ENCODE peak calls at places on chromosomes 4 and X, in six cellular contexts. X, T, S, C, Z and K are unnamed samples.

GRCh38 chr4:28427306-28428085 is 1566.9 kb downstream of the STIM2 start:
- DNase-seq in X (no peak), T (no peak), S (no peak), C (no peak), Z (no peak), K (no peak)

GRCh38 chrX:66046612-66047235 is 6.8 kb upstream of the VSIG4 start:
- DNase-seq in X (no peak), T (no peak), S (no peak), C (no peak), Z (no peak), K (no peak)

GRCh38 chrX:124344246-124344645 is 2.1 kb upstream of the SH2D1A start:
- DNase-seq in X (no peak), T (no peak), S (no peak), C (no peak), Z (no peak), K (no peak)

GRCh38 chr4:85113706-85114105 is 147.2 kb upstream of the WDFY3 start:
- DNase-seq in X (no peak), T (no peak), S (peak), C (no peak), Z (no peak), K (no peak)

GRCh38 chr4:30537462-30537861 is 182.7 kb upstream of the PCDH7 start:
- DNase-seq in X (no peak), T (no peak), S (peak), C (no peak), Z (peak), K (no peak)

GRCh38 chrX:20500949-20501348 is 234.2 kb upstream of the RPS6KA3 start:
- DNase-seq in X (no peak), T (no peak), S (no peak), C (no peak), Z (no peak), K (no peak)

GRCh38 chr4:180059216-180059881 is 2183.9 kb upstream of the TENM3 start:
- DNase-seq in X (no peak), T (peak), S (peak), C (peak), Z (no peak), K (peak)

GRCh38 chrX:135345328-135345645 is 36.0 kb downstream of the ETDC start:
- DNase-seq in X (peak), T (no peak), S (peak), C (peak), Z (peak), K (no peak)

GRCh38 chr4:151850751-151851150 is 89.9 kb upstream of the GATB start:
- DNase-seq in X (no peak), T (no peak), S (peak), C (no peak), Z (peak), K (no peak)

GRCh38 chr4:148030486-148030885 is 298.6 kb downstream of the ARHGAP10 start:
- DNase-seq in X (no peak), T (no peak), S (peak), C (no peak), Z (peak), K (no peak)

GRCh38 chr4:181168406-181168805 is 1074.8 kb upstream of the TENM3 start:
- DNase-seq in X (no peak), T (no peak), S (no peak), C (no peak), Z (no peak), K (no peak)

GRCh38 chr4:3294401-3295241 is 1.8 kb downstream of the RGS12 start:
- DNase-seq in X (no peak), T (peak), S (no peak), C (peak), Z (no peak), K (no peak)

GRCh38 chrX:134764202-134764785 is 106.0 kb upstream of the PLAC1 start:
- DNase-seq in X (no peak), T (no peak), S (peak), C (peak), Z (peak), K (no peak)

GRCh38 chrX:78673256-78673655 is 14.1 kb upstream of the RTL3 start:
- DNase-seq in X (no peak), T (no peak), S (no peak), C (no peak), Z (no peak), K (no peak)

GRCh38 chrX:22340022-22340616 is 67.4 kb downstream of the CBLL2 start:
- DNase-seq in X (no peak), T (no peak), S (peak), C (no peak), Z (no peak), K (no peak)

GRCh38 chr4:7806080-7806630 is 133.5 kb downstream of the AFAP1 start:
- DNase-seq in X (peak), T (peak), S (peak), C (peak), Z (peak), K (peak)

GRCh38 chr4:136036744-136037143 is 1495.5 kb downstream of the PCDH18 start:
- DNase-seq in X (no peak), T (no peak), S (peak), C (no peak), Z (no peak), K (no peak)

GRCh38 chrX:45769919-45770582 is 569.4 kb upstream of the DIPK2B start:
- DNase-seq in X (peak), T (no peak), S (peak), C (peak), Z (peak), K (peak)

GRCh38 chr4:67204441-67204840 is 340.9 kb downstream of the CENPC start:
- DNase-seq in X (no peak), T (no peak), S (peak), C (no peak), Z (no peak), K (no peak)

GRCh38 chr4:13445841-13446790 is 38.0 kb downstream of the RAB28 start:
- DNase-seq in X (no peak), T (peak), S (no peak), C (no peak), Z (no peak), K (no peak)

GRCh38 chr4:24980064-24980690 is 50.6 kb downstream of the LGI2 start:
- DNase-seq in X (peak), T (peak), S (peak), C (peak), Z (peak), K (peak)

GRCh38 chr4:1204286-1204827 is 32.0 kb upstream of the SPON2 start:
- DNase-seq in X (no peak), T (no peak), S (no peak), C (peak), Z (no peak), K (no peak)

GRCh38 chr4:123896446-123897071 is 500.0 kb downstream of the SPRY1 start:
- DNase-seq in X (no peak), T (no peak), S (no peak), C (no peak), Z (peak), K (no peak)

GRCh38 chrX:19616959-19617358 is 101.7 kb upstream of the MAP3K15 start:
- DNase-seq in X (no peak), T (no peak), S (no peak), C (no peak), Z (peak), K (no peak)

GRCh38 chrX:153469811-153470410 is 465 bp downstream of the HAUS7 start:
- DNase-seq in X (no peak), T (no peak), S (peak), C (peak), Z (peak), K (peak)

GRCh38 chr4:69823481-69824186 is 36.3 kb downstream of the SULT1E1 start:
- DNase-seq in X (peak), T (peak), S (peak), C (no peak), Z (peak), K (no peak)

DNA sequence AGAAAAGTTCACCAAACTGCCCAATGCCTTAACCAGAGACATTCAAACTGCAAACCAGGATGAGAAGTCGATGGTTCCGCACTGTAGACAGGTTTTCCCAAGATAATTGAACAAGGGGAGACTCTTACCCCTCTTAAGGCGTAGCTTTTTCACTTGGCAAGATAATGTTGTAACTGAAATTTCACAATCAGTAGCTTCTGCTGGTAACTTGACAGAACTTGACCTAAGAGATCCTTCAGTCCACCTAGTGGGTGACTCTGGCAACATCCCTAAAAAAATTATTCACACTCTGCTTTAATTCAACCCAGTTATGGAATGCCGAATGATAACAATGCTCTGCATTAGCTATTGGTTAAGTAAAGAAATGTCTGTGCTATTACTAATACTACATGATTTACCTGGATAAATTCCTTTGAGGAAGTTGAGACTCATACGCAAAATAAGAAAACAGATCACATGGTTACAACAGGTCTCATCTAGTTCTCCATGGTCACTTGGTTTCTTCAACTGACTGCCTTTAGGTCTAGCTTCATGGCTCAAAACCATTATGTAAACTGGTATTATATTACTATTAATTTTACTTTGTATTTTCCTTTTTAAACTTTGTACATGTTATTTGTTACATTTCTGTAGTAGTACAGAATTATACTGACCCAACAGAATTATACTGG is 9.1 kb downstream of the ELF2 start:
- DNase-seq in X (no peak), T (no peak), S (peak), C (peak), Z (peak), K (no peak)
- TF ChIP-seq CTCF in X (peak), T (peak), S (peak), C (peak), Z (peak), K (peak)

GRCh38 chr4:17347445-17347844 is 164.4 kb downstream of the QDPR start:
- DNase-seq in X (no peak), T (peak), S (peak), C (peak), Z (peak), K (peak)
- TF ChIP-seq CTCF in X (peak), T (peak), S (peak), C (peak), Z (peak), K (peak)

GRCh38 chrX:36007207-36007606 is 87.7 kb downstream of the CFAP47 start:
- DNase-seq in X (no peak), T (no peak), S (no peak), C (no peak), Z (no peak), K (no peak)
- TF ChIP-seq CTCF in X (no peak), T (no peak), S (no peak), C (no peak), Z (no peak), K (no peak)

GRCh38 chr4:80336582-80336981 is 1.1 kb downstream of the CFAP299 start:
- DNase-seq in X (no peak), T (peak), S (peak), C (peak), Z (peak), K (no peak)
- TF ChIP-seq CTCF in X (no peak), T (peak), S (peak), C (peak), Z (peak), K (peak)